ENCODE peak calls at places on chromosomes 1 and 21, in six cellular contexts. M is uterus, F is body of pancreas, G is breast epithelium, Q is tibial nerve, I is HepG2. J is an unnamed sample.

GRCh38 chr1:156430305-156430704 is 61.3 kb downstream of the RHBG start:
- DNase-seq in M (no peak), F (no peak), G (no peak), Q (no peak), I (no peak), J (no peak)

GRCh38 chr1:114509596-114510234 is 1.3 kb downstream of the TRIM33 start:
- DNase-seq in M (no peak), F (no peak), G (no peak), Q (no peak), I (no peak), J (no peak)

GRCh38 chr21:42063206-42063577 is 7.9 kb upstream of the UMODL1 start:
- DNase-seq in M (no peak), F (peak; percentile 55), G (no peak), Q (peak; percentile 36), I (no peak), J (no peak)

GRCh38 chr1:39671433-39671792 is 494 bp downstream of the NT5C1A start:
- DNase-seq in M (peak; percentile 55), F (peak; percentile 53), G (no peak), Q (peak; percentile 8), I (no peak), J (peak; percentile 75)

GRCh38 chr1:172024516-172024915 is 183.2 kb downstream of the DNM3 start:
- DNase-seq in M (no peak), F (no peak), G (no peak), Q (no peak), I (no peak), J (no peak)

GRCh38 chr1:181151378-181152326 is 63.2 kb downstream of the IER5 start:
- DNase-seq in M (peak; percentile 38), F (no peak), G (no peak), Q (no peak), I (no peak), J (peak; percentile 91)

GRCh38 chr1:225737179-225737578 is 40.4 kb upstream of the SRP9 start:
- DNase-seq in M (no peak), F (no peak), G (no peak), Q (no peak), I (no peak), J (no peak)

GRCh38 chr1:19209439-19209989 is 552 bp downstream of the UBR4 start:
- DNase-seq in M (no peak), F (peak; percentile 40), G (no peak), Q (peak; percentile 24), I (peak; percentile 58), J (peak; percentile 52)

GRCh38 chr1:168085401-168085872 is 51.3 kb downstream of the GPR161 start:
- DNase-seq in M (peak; percentile 59), F (peak; percentile 71), G (no peak), Q (peak; percentile 40), I (no peak), J (peak; percentile 34)

DNA sequence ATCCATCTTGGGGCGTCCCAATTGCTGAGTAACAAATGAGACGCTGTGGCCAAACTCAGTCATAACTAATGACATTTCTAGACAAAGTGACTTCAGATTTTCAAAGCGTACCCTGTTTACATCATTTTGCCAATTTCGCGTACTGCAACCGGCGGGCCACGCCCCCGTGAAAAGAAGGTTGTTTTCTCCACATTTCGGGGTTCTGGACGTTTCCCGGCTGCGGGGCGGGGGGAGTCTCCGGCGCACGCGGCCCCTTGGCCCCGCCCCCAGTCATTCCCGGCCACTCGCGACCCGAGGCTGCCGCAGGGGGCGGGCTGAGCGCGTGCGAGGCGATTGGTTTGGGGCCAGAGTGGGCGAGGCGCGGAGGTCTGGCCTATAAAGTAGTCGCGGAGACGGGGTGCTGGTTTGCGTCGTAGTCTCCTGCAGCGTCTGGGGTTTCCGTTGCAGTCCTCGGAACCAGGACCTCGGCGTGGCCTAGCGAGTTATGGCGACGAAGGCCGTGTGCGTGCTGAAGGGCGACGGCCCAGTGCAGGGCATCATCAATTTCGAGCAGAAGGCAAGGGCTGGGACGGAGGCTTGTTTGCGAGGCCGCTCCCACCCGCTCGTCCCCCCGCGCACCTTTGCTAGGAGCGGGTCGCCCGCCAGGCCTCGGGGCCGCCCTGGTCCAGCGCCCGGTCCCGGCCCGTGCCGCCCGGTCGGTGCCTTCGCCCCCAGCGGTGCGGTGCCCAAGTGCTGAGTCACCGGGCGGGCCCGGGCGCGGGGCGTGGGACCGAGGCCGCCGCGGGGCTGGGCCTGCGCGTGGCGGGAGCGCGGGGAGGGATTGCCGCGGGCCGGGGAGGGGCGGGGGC is at the start of gene SOD1:
- DNase-seq in M (peak; percentile 95), F (peak; percentile 93), G (peak; percentile 96), Q (peak; percentile 91), I (peak; percentile 85), J (peak; percentile 93)
- TF ChIP-seq POLR2A in M (peak; percentile 84), F (peak; percentile 84), G (peak; percentile 69), Q (peak; percentile 78), I (peak; percentile 99), J (peak; percentile 87)

GRCh38 chr1:68210829-68211228 is 21.5 kb downstream of the WLS start:
- DNase-seq in M (no peak), F (no peak), G (no peak), Q (no peak), I (no peak), J (no peak)

GRCh38 chr1:68207129-68207689 is 25.1 kb downstream of the WLS start:
- DNase-seq in M (no peak), F (no peak), G (no peak), Q (no peak), I (no peak), J (no peak)

GRCh38 chr1:68211781-68212180 is 20.5 kb downstream of the WLS start:
- DNase-seq in M (no peak), F (no peak), G (no peak), Q (no peak), I (no peak), J (no peak)

GRCh38 chr1:68213843-68214242 is 18.5 kb downstream of the WLS start:
- DNase-seq in M (peak; percentile 72), F (peak; percentile 73), G (peak; percentile 67), Q (peak; percentile 83), I (peak; percentile 3), J (peak; percentile 54)

DNA sequence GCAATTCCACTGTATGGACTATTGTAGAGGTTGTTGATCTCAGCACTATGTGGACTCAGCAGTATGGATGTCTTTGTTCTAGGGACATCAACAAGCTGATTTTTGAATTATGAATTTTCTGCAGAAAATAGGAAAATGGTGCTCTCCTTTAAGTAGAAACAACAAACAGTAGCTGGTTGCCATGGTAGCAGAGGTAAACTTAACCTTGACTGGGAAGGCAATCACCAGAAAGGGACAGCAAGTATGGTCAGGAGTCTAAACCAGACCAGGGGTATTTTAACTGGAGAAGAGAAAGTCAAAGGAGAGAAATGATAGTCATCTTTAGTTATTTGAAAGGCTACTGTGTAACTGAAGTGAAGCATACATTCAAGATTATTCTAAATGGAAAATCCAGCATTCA is 22.3 kb downstream of the WLS start:
- DNase-seq in M (no peak), F (peak; percentile 50), G (no peak), Q (no peak), I (no peak), J (no peak)
- H3K4me1 ChIP-seq in M (no peaks in the 10 kb centered on the region), F (peaks cover 88% of the 10 kb centered on the region), G (peaks cover 8% of the 10 kb centered on the region), Q (peaks cover 67% of the 10 kb centered on the region), I (no peaks in the 10 kb centered on the region), J (peaks cover 28% of the 10 kb centered on the region)

DNA sequence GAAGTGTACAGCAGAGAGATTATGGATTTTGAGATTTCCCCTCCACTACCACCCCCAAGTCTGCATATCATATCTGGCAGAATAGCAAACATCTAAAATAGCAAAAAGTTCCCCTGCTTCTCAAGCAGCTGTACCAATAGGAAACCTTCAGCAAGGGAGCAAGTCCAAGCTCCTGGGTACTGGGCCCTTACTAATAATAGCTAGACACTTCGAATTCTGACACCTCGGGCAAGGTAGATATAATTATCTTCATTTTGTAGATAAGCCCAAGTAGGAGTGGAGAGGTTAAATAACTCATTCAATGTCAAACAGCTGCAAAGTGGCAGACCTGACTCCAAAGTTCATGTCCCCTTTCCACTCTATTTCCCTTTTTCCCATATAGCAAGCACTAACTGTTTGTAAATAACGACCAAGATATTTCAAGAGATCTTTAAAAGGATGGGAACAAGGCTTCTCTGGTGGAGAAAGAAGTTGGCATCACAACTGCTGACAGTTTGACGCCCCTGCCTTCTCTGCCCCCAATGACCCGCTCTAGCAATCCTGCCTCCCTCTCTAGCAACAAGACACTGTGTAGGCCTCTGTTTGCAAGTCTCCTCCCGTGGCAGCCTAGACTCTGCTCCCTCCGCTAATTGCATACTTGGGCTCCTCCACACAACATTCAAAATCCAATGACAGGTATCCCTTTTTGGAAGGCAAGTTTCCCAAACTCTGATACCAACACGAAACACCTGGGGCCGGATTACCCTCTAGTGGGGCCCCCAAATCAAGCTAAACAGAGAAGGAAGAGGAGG is 18.7 kb upstream of the ADAR start:
- DNase-seq in M (no peak), F (no peak), G (no peak), Q (no peak), I (peak; percentile 32), J (no peak)
- TF ChIP-seq POLR2A in M (no peak), F (no peak), G (no peak), Q (no peak), I (no peak), J (no peak)

GRCh38 chr1:8661185-8662110 is 156.0 kb downstream of the RERE start:
- DNase-seq in M (peak; percentile 66), F (peak; percentile 46), G (no peak), Q (peak; percentile 41), I (no peak), J (no peak)
- H3K4me1 ChIP-seq in M (peaks cover 6% of the 10 kb centered on the region), F (peaks cover 59% of the 10 kb centered on the region), G (peaks cover 11% of the 10 kb centered on the region), Q (peaks cover 74% of the 10 kb centered on the region), I (peaks cover 73% of the 10 kb centered on the region), J (peaks cover 71% of the 10 kb centered on the region)

GRCh38 chr1:38152351-38153082 is 105.9 kb upstream of the POU3F1 start:
- DNase-seq in M (no peak), F (no peak), G (no peak), Q (no peak), I (peak; percentile 27), J (no peak)

GRCh38 chr1:38154089-38154470 is 107.5 kb upstream of the POU3F1 start:
- DNase-seq in M (no peak), F (no peak), G (no peak), Q (no peak), I (no peak), J (no peak)

GRCh38 chr1:38151399-38151798 is 104.8 kb upstream of the POU3F1 start:
- DNase-seq in M (no peak), F (no peak), G (no peak), Q (no peak), I (no peak), J (no peak)

GRCh38 chr1:38153426-38154088 is 107.0 kb upstream of the POU3F1 start:
- DNase-seq in M (no peak), F (no peak), G (no peak), Q (no peak), I (no peak), J (no peak)
- TF ChIP-seq POLR2A in M (no peak), F (no peak), G (no peak), Q (no peak), I (no peak), J (no peak)